ENCODE peak calls at places on chromosomes 12 and 14, in four cellular contexts. I, S, X and J are unnamed samples. For H3K9me1, the result is how much of the 10 kb centered on the place peaks cover.

GRCh38 chr12:53096089-53096741 is 1.3 kb upstream of the IGFBP6 start:
- DNase-seq in S (no peak), X (no peak), I (peak), J (no peak)

GRCh38 chr14:70640938-70641547 is 673 bp upstream of the TTC9 start:
- DNase-seq in S (no peak), I (peak), X (no peak), J (peak)

GRCh38 chr12:15227004-15227679 is 5.9 kb upstream of the RERG start:
- DNase-seq in S (peak), I (peak), X (no peak), J (peak)

GRCh38 chr12:122681814-122682213 is 21.3 kb downstream of the HCAR2 start:
- DNase-seq in S (no peak), I (peak), X (no peak), J (no peak)

GRCh38 chr12:67625004-67625403 is 23.5 kb upstream of the DYRK2 start:
- DNase-seq in X (no peak), S (no peak), I (no peak), J (no peak)

GRCh38 chr12:22255097-22255496 is 79.4 kb downstream of the ST8SIA1 start:
- DNase-seq in X (peak), S (no peak), I (peak), J (no peak)

GRCh38 chr14:64213079-64213478 is 81.1 kb downstream of the ESR2 start:
- DNase-seq in S (no peak), X (peak), I (peak), J (no peak)

GRCh38 chr14:71358209-71358931 is 451.1 kb downstream of the PCNX1 start:
- DNase-seq in S (no peak), X (no peak), I (peak), J (no peak)

GRCh38 chr12:32083489-32083888 is 23.2 kb upstream of the BICD1 start:
- DNase-seq in I (peak), S (no peak), X (no peak), J (no peak)

GRCh38 chr12:119115296-119115905 is 63.3 kb upstream of the HSPB8 start:
- DNase-seq in X (no peak), I (peak), S (peak), J (peak)

GRCh38 chr12:39047539-39048078 is 142.2 kb upstream of the CPNE8 start:
- DNase-seq in I (no peak), S (no peak), X (no peak), J (no peak)

GRCh38 chr12:123000578-123000977 is 20.1 kb downstream of the ARL6IP4 start:
- DNase-seq in I (no peak), X (no peak), S (no peak), J (no peak)

GRCh38 chr12:31589582-31589895 is 1.4 kb downstream of the DENND5B start:
- DNase-seq in S (no peak), X (no peak), I (no peak), J (peak)

GRCh38 chr14:45838597-45838996 is 585.6 kb upstream of the MIS18BP1 start:
- DNase-seq in X (no peak), S (no peak), I (no peak), J (no peak)

GRCh38 chr12:122051231-122051876 is 27.2 kb upstream of the MLXIP start:
- DNase-seq in S (no peak), I (peak), X (no peak), J (peak)

GRCh38 chr12:48031135-48031960 is 27.1 kb upstream of the COL2A1 start:
- DNase-seq in S (no peak), X (no peak), I (no peak), J (no peak)

GRCh38 chr14:30708157-30708556 is 86.0 kb downstream of the SCFD1 start:
- DNase-seq in I (no peak), X (no peak), S (no peak), J (no peak)

GRCh38 chr12:24048446-24048845 is 99.0 kb upstream of the SOX5 start:
- DNase-seq in X (no peak), S (no peak), I (no peak), J (no peak)
- H3K9me1 ChIP-seq in X (under half), S (under half), I (under half), J (under half)

DNA sequence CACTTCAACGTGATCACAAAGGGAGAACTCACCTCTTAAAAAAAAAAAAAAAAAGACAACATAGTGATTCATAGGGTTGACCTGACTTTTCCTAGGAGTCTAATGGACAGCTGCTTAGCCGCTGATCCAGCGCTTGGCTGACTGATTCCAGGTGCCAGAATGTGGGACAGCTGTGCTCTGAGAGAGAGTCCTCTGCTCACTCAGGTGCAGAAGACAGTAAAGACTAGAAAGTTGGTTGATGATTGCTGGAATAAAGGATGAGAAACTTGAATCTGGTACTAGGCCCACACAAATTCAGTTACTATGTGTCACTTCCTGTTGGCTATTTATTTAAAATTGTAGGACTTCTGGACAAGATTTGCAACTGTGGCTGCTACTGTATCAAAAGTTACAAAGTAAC is 229.4 kb downstream of the CHST11 start:
- DNase-seq in I (peak), S (no peak), X (no peak), J (peak)
- H3K9me1 ChIP-seq in I (under half), S (under half), X (under half), J (under half)

DNA sequence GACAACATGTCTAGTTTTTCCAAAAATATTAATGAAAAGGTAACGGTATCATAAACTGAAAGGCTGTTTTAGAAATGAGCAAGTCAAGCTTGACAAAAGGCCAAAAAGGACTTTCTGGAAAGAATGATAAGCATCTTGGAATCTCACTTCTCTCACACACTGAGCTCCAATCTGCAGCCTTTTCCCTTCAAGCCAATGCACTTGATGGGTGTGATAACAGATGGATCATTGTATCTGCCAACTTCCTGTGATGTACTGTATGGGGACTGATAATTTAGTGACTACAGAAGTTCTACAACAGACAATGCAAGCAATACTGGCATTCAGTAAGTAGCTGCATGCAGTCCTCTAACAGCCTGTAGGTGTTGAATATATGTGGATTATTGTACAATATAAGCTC is 147.1 kb downstream of the MED13L start:
- DNase-seq in S (no peak), I (peak), X (no peak), J (peak)
- H3K9me1 ChIP-seq in S (under half), I (under half), X (under half), J (under half)

GRCh38 chr12:70660002-70660604 is 22.9 kb upstream of the PTPRB start:
- DNase-seq in I (no peak), X (no peak), S (no peak), J (no peak)

GRCh38 chr12:70660620-70661219 is 23.5 kb upstream of the PTPRB start:
- DNase-seq in X (peak), S (peak), I (peak), J (peak)

GRCh38 chr12:70659077-70659606 is 21.9 kb upstream of the PTPRB start:
- DNase-seq in S (no peak), X (no peak), I (no peak), J (no peak)

GRCh38 chr12:70663838-70664237 is 26.6 kb upstream of the PTPRB start:
- DNase-seq in X (no peak), I (no peak), S (no peak), J (no peak)

GRCh38 chr12:70661762-70662161 is 24.5 kb upstream of the PTPRB start:
- DNase-seq in S (no peak), I (peak), X (peak), J (peak)
- H3K9me1 ChIP-seq in S (under half), I (under half), X (under half), J (under half)

DNA sequence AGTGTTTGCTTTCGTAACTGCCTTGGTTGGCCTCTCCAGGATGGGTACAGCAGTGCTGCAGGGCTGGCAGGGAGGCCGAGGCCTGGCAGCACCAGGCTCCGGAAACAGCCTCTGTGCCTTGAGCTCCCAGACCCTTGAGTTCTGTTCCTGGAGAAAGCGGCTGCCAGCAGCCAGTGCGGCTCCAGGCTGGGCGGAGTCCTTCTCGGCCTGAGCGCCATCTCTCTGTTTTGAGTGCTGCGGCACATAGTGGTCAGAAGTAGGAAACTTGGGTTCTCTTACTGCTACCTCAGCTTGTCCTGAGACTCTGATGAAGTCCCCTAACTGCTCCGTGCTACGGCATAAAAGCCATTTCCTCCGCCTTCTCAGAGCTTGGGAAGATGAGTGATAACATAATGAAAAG is 65.9 kb downstream of the KCNA1 start:
- DNase-seq in I (no peak), S (peak), X (no peak), J (no peak)
- H3K9me1 ChIP-seq in I (under half), S (under half), X (under half), J (under half)

DNA sequence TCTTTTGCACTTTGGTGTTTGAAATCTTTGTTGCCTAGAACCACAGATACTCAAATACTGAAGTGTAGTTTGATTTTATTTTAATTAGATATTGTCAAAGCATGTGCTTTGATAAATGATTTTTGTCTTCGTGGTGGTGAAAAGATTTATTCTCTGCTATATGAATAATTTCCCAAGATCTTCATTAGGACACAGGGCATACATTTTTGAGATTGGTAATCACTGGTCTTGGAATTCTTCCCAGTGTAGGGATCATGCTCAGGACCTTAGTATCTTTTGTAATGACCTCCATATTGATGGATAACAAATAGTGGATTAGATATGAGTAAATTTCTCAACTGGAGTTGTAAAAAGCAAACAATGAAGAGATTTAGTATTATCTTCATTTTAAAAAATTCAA is 28.2 kb downstream of the TBK1 start:
- DNase-seq in X (no peak), I (peak), S (no peak), J (no peak)
- H3K9me1 ChIP-seq in X (under half), I (under half), S (under half), J (under half)

GRCh38 chr12:83323866-83324265 is 637.2 kb downstream of the TMTC2 start:
- DNase-seq in S (no peak), X (no peak), I (no peak), J (no peak)
- H3K9me1 ChIP-seq in S (under half), X (under half), I (under half), J (under half)

GRCh38 chr12:106063826-106064575 is 74.8 kb downstream of the NUAK1 start:
- DNase-seq in X (no peak), S (no peak), I (no peak), J (no peak)

GRCh38 chr12:106065506-106065905 is 73.2 kb downstream of the NUAK1 start:
- DNase-seq in S (no peak), X (no peak), I (no peak), J (no peak)

GRCh38 chr12:106066051-106066705 is 72.6 kb downstream of the NUAK1 start:
- DNase-seq in I (peak), X (no peak), S (no peak), J (peak)

GRCh38 chr12:106064622-106065021 is 74.1 kb downstream of the NUAK1 start:
- DNase-seq in S (no peak), X (no peak), I (no peak), J (peak)

GRCh38 chr12:106062693-106063092 is 76.1 kb downstream of the NUAK1 start:
- DNase-seq in X (no peak), I (no peak), S (no peak), J (peak)
- H3K9me1 ChIP-seq in X (under half), I (under half), S (under half), J (under half)

DNA sequence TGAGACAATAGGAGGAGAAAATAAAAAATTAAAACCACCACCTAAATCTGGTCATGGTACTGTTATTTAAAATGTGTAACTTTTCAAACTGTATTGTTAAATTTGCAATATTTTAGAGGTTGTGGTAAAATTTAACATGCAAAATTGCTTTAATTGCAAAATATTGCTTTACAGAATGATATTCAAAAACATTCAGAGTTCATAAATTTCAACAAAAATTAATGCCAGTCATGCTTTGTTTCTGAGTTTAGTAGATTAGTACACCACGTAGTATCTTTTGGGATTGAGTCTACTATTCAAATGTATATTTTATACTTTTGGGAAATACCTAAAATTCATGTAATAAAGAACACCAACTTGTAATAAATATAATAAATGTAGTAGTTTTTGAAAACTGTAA is 18.3 kb downstream of the ETFRF1 start:
- DNase-seq in X (no peak), I (no peak), S (no peak), J (no peak)
- H3K9me1 ChIP-seq in X (under half), I (under half), S (under half), J (under half)